ENCODE peak calls at places on chromosomes 12 and 14, in ten cellular contexts. C, I, X, W, N, A, H, K, F and U are unnamed samples.

GRCh38 chr12:32455607-32456063 is 56.3 kb downstream of the FGD4 start:
- DNase-seq in C (no peak), I (peak; percentile 71), X (peak; percentile 45), W (peak; percentile 77), N (peak; percentile 81), A (peak; percentile 55), H (peak; percentile 75), K (peak; percentile 91), F (no peak), U (peak; percentile 84)

GRCh38 chr14:22526744-22527143 is 62.3 kb downstream of the DAD1 start:
- DNase-seq in C (no peak), I (no peak), X (no peak), W (no peak), N (no peak), A (no peak), H (no peak), K (no peak), F (no peak), U (no peak)

GRCh38 chr14:58631720-58632119 is 6.0 kb upstream of the DACT1 start:
- DNase-seq in C (no peak), I (no peak), X (no peak), W (no peak), N (no peak), A (no peak), H (no peak), K (no peak), F (no peak), U (no peak)

GRCh38 chr12:90280033-90280432 is 571.4 kb upstream of the ATP2B1 start:
- DNase-seq in C (no peak), I (no peak), X (no peak), W (peak; percentile 73), N (no peak), A (no peak), H (peak; percentile 79), K (peak; percentile 44), F (no peak), U (peak; percentile 83)

GRCh38 chr12:52241205-52241842 is 8.3 kb downstream of the KRT7 start:
- DNase-seq in C (no peak), I (no peak), X (no peak), W (no peak), N (peak; percentile 63), A (no peak), H (no peak), K (no peak), F (no peak), U (no peak)

GRCh38 chr14:86168376-86168775 is 638.4 kb downstream of the FLRT2 start:
- DNase-seq in C (no peak), I (no peak), X (no peak), W (no peak), N (no peak), A (no peak), H (no peak), K (no peak), F (no peak), U (no peak)

GRCh38 chr14:68495101-68495637 is 297.7 kb downstream of the ZFP36L1 start:
- DNase-seq in C (no peak), I (no peak), X (no peak), W (peak; percentile 90), N (no peak), A (no peak), H (peak; percentile 92), K (no peak), F (no peak), U (no peak)

GRCh38 chr12:121513464-121514183 is 67.2 kb downstream of the KDM2B start:
- DNase-seq in C (peak; percentile 49), I (no peak), X (no peak), W (peak; percentile 16), N (peak; percentile 84), A (peak; percentile 78), H (peak; percentile 36), K (no peak), F (peak; percentile 74), U (no peak)

GRCh38 chr12:19744760-19745218 is 305.5 kb downstream of the AEBP2 start:
- DNase-seq in C (no peak), I (peak; percentile 43), X (no peak), W (peak; percentile 37), N (peak; percentile 28), A (no peak), H (peak; percentile 6), K (peak; percentile 82), F (no peak), U (peak; percentile 69)

GRCh38 chr14:76926521-76927251 is 100.5 kb downstream of the LRRC74A start:
- DNase-seq in C (no peak), I (peak; percentile 84), X (no peak), W (no peak), N (no peak), A (no peak), H (peak; percentile 46), K (peak; percentile 68), F (no peak), U (peak; percentile 72)

GRCh38 chr12:115323223-115323905 is 639.4 kb upstream of the TBX3 start:
- DNase-seq in C (no peak), I (no peak), X (no peak), W (peak; percentile 91), N (no peak), A (no peak), H (peak; percentile 90), K (peak; percentile 67), F (no peak), U (peak; percentile 92)

GRCh38 chr12:12016284-12017100 is 54.2 kb upstream of the BCL2L14 start:
- DNase-seq in C (no peak), I (no peak), X (no peak), W (no peak), N (no peak), A (no peak), H (no peak), K (no peak), F (no peak), U (no peak)

GRCh38 chr12:1093166-1093751 is 102.2 kb downstream of the ERC1 start:
- DNase-seq in C (no peak), I (peak; percentile 51), X (no peak), W (peak; percentile 65), N (peak; percentile 75), A (peak; percentile 71), H (peak; percentile 64), K (peak; percentile 85), F (peak; percentile 48), U (peak; percentile 73)

GRCh38 chr12:105292705-105293104 is 37.8 kb upstream of the C12orf75 start:
- DNase-seq in C (no peak), I (no peak), X (no peak), W (no peak), N (peak; percentile 64), A (no peak), H (no peak), K (peak; percentile 13), F (no peak), U (peak; percentile 24)

GRCh38 chr14:92955381-92955780 is 32.4 kb downstream of the CHGA start:
- DNase-seq in C (no peak), I (no peak), X (no peak), W (no peak), N (no peak), A (no peak), H (no peak), K (no peak), F (no peak), U (no peak)

GRCh38 chr12:69287556-69287955 is 48.2 kb downstream of the CPSF6 start:
- DNase-seq in C (no peak), I (no peak), X (no peak), W (no peak), N (no peak), A (no peak), H (no peak), K (no peak), F (no peak), U (no peak)

GRCh38 chr12:69278814-69279782 is 39.7 kb downstream of the CPSF6 start:
- DNase-seq in C (no peak), I (no peak), X (no peak), W (no peak), N (no peak), A (no peak), H (no peak), K (no peak), F (no peak), U (no peak)

GRCh38 chr12:69284131-69284530 is 44.8 kb downstream of the CPSF6 start:
- DNase-seq in C (peak; percentile 70), I (peak; percentile 76), X (no peak), W (peak; percentile 51), N (peak; percentile 79), A (peak; percentile 70), H (peak; percentile 54), K (peak; percentile 83), F (no peak), U (peak; percentile 81)
- H3K4me3 ChIP-seq in C (peak overlapping the region; percentile 30), I (peak overlapping the region; percentile 45), X (peak overlapping the region; percentile 8), W (no peak overlapping the region), N (peak overlapping the region; percentile 29), A (peak overlapping the region; percentile 50), H (peak overlapping the region; percentile 6), K (peak overlapping the region; percentile 23), F (no peak overlapping the region), U (no peak overlapping the region)

DNA sequence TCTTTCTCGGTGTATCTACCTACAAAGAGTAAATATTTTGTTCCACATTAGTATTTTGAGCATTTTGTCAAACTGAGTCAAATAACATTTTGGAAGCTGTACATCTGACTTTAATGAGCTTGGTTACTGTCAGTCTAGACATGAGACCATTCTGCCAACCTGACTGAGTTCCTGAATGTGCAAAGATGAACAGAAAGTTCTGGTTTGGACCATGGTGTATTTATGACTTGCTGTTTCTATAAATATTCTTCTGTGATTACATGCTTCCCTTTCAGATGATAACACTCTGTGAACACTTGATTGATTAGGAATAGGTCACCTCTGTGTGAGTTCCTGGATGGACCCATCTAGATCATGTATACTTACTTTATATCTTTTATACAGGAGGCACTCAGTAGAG is 827.8 kb downstream of the VRK1 start:
- DNase-seq in C (no peak), I (no peak), X (no peak), W (no peak), N (no peak), A (no peak), H (no peak), K (no peak), F (no peak), U (no peak)
- TF ChIP-seq CTCF in C (no peak), I (no peak), X (no peak), W (no peak), N (no peak), A (no peak), H (no peak), K (no peak), F (no peak), U (no peak)

GRCh38 chr12:96465896-96466295 is 23.5 kb upstream of the CFAP54 start:
- DNase-seq in C (no peak), I (no peak), X (no peak), W (no peak), N (no peak), A (no peak), H (no peak), K (no peak), F (no peak), U (no peak)
- H3K4me3 ChIP-seq in C (no peak overlapping the region), I (no peak overlapping the region), X (no peak overlapping the region), W (no peak overlapping the region), N (no peak overlapping the region), A (no peak overlapping the region), H (no peak overlapping the region), K (no peak overlapping the region), F (no peak overlapping the region), U (no peak overlapping the region)

DNA sequence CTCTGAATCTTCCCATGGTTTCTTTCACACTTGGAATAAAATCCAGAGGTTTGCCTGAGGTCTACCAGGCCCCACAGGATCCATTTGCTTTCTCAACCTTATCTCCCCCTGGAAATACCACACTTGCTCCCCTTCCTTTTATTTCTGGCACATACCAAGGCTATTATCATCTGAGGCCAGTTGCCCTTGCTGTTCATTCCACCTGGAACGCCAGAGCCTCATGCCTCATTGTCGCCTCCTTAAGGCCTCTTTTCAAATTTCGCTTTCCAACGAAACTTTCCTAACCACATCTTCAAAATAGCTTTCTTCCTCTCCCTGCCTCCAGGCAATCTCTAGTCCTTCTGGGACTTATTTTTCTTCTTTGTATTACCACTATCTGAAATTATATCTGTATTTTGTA is 11.2 kb upstream of the LRIG3 start:
- DNase-seq in C (no peak), I (no peak), X (no peak), W (no peak), N (peak; percentile 12), A (no peak), H (no peak), K (no peak), F (no peak), U (no peak)
- TF ChIP-seq CTCF in C (no peak), I (no peak), X (no peak), W (no peak), N (no peak), A (peak; percentile 61), H (peak; percentile 13), K (peak; percentile 8), F (peak; percentile 17), U (peak; percentile 11)